ENCODE peak calls at places on chromosome 22, in five cellular contexts. One of them, this sample, is unnamed.

GRCh38 chr22:35440129-35440528 is 40.2 kb downstream of the MCM5 start:
- DNase-seq in effector memory CD4-positive, alpha-beta T cell: no peak
- DNase-seq in sciatic nerve: no peak
- DNase-seq in activated effector memory CD4-positive, alpha-beta T cell treated with Interleukin-2 at 50 U/mL for 16 hours: no peak
- DNase-seq in astrocyte of the spinal cord: no peak
- DNase-seq in this sample: no peak

GRCh38 chr22:26949193-26949592 is 291.8 kb downstream of the MIAT start:
- DNase-seq in effector memory CD4-positive, alpha-beta T cell: no peak
- DNase-seq in sciatic nerve: no peak
- DNase-seq in activated effector memory CD4-positive, alpha-beta T cell treated with Interleukin-2 at 50 U/mL for 16 hours: no peak
- DNase-seq in astrocyte of the spinal cord: no peak
- DNase-seq in this sample: no peak

GRCh38 chr22:41822289-41823057 is 10.4 kb upstream of the SREBF2 start:
- DNase-seq in effector memory CD4-positive, alpha-beta T cell: no peak
- DNase-seq in sciatic nerve: no peak
- DNase-seq in activated effector memory CD4-positive, alpha-beta T cell treated with Interleukin-2 at 50 U/mL for 16 hours: no peak
- DNase-seq in astrocyte of the spinal cord: peak; percentile 69
- DNase-seq in this sample: no peak

GRCh38 chr22:42307806-42308563 is 37.5 kb upstream of the TCF20 start:
- DNase-seq in effector memory CD4-positive, alpha-beta T cell: no peak
- DNase-seq in sciatic nerve: no peak
- DNase-seq in activated effector memory CD4-positive, alpha-beta T cell treated with Interleukin-2 at 50 U/mL for 16 hours: no peak
- DNase-seq in astrocyte of the spinal cord: no peak
- DNase-seq in this sample: no peak

GRCh38 chr22:48959496-48959895 is 868.2 kb downstream of the BRD1 start:
- DNase-seq in effector memory CD4-positive, alpha-beta T cell: no peak
- DNase-seq in sciatic nerve: peak; percentile 42
- DNase-seq in activated effector memory CD4-positive, alpha-beta T cell treated with Interleukin-2 at 50 U/mL for 16 hours: no peak
- DNase-seq in astrocyte of the spinal cord: no peak
- DNase-seq in this sample: no peak

GRCh38 chr22:45911601-45912271 is 65.2 kb downstream of the WNT7B start:
- DNase-seq in effector memory CD4-positive, alpha-beta T cell: no peak
- DNase-seq in sciatic nerve: no peak
- DNase-seq in activated effector memory CD4-positive, alpha-beta T cell treated with Interleukin-2 at 50 U/mL for 16 hours: no peak
- DNase-seq in astrocyte of the spinal cord: no peak
- DNase-seq in this sample: no peak

GRCh38 chr22:42265321-42265720 is 5.1 kb downstream of the TCF20 start:
- DNase-seq in effector memory CD4-positive, alpha-beta T cell: no peak
- DNase-seq in sciatic nerve: no peak
- DNase-seq in activated effector memory CD4-positive, alpha-beta T cell treated with Interleukin-2 at 50 U/mL for 16 hours: no peak
- DNase-seq in astrocyte of the spinal cord: no peak
- DNase-seq in this sample: no peak

GRCh38 chr22:45441158-45441557 is 27.7 kb downstream of the RIBC2 start:
- DNase-seq in effector memory CD4-positive, alpha-beta T cell: no peak
- DNase-seq in sciatic nerve: peak; percentile 79
- DNase-seq in activated effector memory CD4-positive, alpha-beta T cell treated with Interleukin-2 at 50 U/mL for 16 hours: no peak
- DNase-seq in astrocyte of the spinal cord: peak; percentile 64
- DNase-seq in this sample: no peak

GRCh38 chr22:42937164-42937854 is 77.6 kb downstream of the PACSIN2 start:
- DNase-seq in effector memory CD4-positive, alpha-beta T cell: no peak
- DNase-seq in sciatic nerve: no peak
- DNase-seq in activated effector memory CD4-positive, alpha-beta T cell treated with Interleukin-2 at 50 U/mL for 16 hours: no peak
- DNase-seq in astrocyte of the spinal cord: peak; percentile 84
- DNase-seq in this sample: no peak

This sample was measured in T-helper 17 cell.